ENCODE peak calls at places on chromosomes 16 and 17, in ten cellular contexts. Y is psoas muscle, Z is neural progenitor cell, P is stomach, L is suprapubic skin, N is heart right ventricle, A is uterus, T is A549, F is dorsolateral prefrontal cortex, H is colonic mucosa. D is an unnamed sample.

GRCh38 chr17:64775701-64776570 is 113.8 kb upstream of the SMURF2 start:
- DNase-seq in Y (no peak), T (no peak), H (peak; percentile 27), Z (no peak), F (peak; percentile 21), N (no peak), L (peak; percentile 64), A (no peak), P (no peak), D (no peak)

GRCh38 chr16:58435779-58436178 is 43.5 kb downstream of the GINS3 start:
- DNase-seq in Z (no peak), T (no peak), Y (no peak), F (no peak), N (no peak), P (no peak), H (no peak), L (no peak), A (no peak), D (no peak)

GRCh38 chr16:1258218-1258587 is 2.3 kb downstream of the TPSD1 start:
- DNase-seq in N (no peak), Z (no peak), A (no peak), H (no peak), Y (no peak), F (no peak), T (no peak), P (no peak), L (peak; percentile 63), D (no peak)

GRCh38 chr17:69335018-69335417 is 8.1 kb upstream of the ABCA5 start:
- DNase-seq in P (no peak), F (no peak), Z (no peak), N (no peak), H (no peak), L (no peak), A (no peak), Y (no peak), T (peak; percentile 39), D (peak; percentile 8)

GRCh38 chr17:16948587-16949376 is 23.1 kb downstream of the TNFRSF13B start:
- DNase-seq in T (no peak), P (no peak), A (no peak), N (no peak), H (no peak), L (no peak), F (peak; percentile 26), Z (no peak), Y (no peak), D (no peak)

GRCh38 chr17:78970834-78971763 is 8.6 kb downstream of the LGALS3BP start:
- DNase-seq in Y (peak; percentile 79), N (peak; percentile 83), Z (peak; percentile 84), A (peak; percentile 82), T (peak; percentile 91), L (peak; percentile 91), F (peak; percentile 87), P (peak; percentile 86), H (peak; percentile 87), D (peak; percentile 49)

GRCh38 chr17:29195465-29196081 is 15.4 kb upstream of the MYO18A start:
- DNase-seq in F (no peak), P (no peak), N (no peak), A (no peak), L (no peak), Z (no peak), T (no peak), H (no peak), Y (no peak), D (no peak)

GRCh38 chr16:85585762-85586161 is 27.4 kb upstream of the GSE1 start:
- DNase-seq in A (no peak), N (no peak), P (no peak), Z (no peak), L (no peak), Y (no peak), F (no peak), T (no peak), H (no peak), D (no peak)

GRCh38 chr17:10292057-10292931 is 80.5 kb downstream of the MYH13 start:
- DNase-seq in Z (no peak), L (no peak), F (no peak), A (peak; percentile 59), T (no peak), H (no peak), P (no peak), Y (peak; percentile 66), N (peak; percentile 41), D (no peak)

GRCh38 chr17:11944587-11944986 is 52.7 kb downstream of the ZNF18 start:
- DNase-seq in L (no peak), Y (no peak), Z (no peak), T (no peak), P (no peak), F (no peak), H (no peak), A (no peak), N (no peak), D (peak; percentile 11)

GRCh38 chr17:32099686-32100085 is 42.6 kb upstream of the RHOT1 start:
- DNase-seq in Z (no peak), P (no peak), L (no peak), A (no peak), N (no peak), H (no peak), T (no peak), F (no peak), Y (no peak), D (no peak)

GRCh38 chr17:15446036-15446435 is 21.4 kb downstream of the CDRT4 start:
- DNase-seq in T (no peak), F (no peak), Z (peak; percentile 44), N (no peak), L (no peak), H (no peak), A (no peak), P (no peak), Y (no peak), D (no peak)
- TF ChIP-seq CTCF in T (peak; percentile 15), F (no peak), Z (peak; percentile 47), N (no peak), L (no peak), H (no peak), A (no peak), P (no peak), Y (no peak), D (no peak)

DNA sequence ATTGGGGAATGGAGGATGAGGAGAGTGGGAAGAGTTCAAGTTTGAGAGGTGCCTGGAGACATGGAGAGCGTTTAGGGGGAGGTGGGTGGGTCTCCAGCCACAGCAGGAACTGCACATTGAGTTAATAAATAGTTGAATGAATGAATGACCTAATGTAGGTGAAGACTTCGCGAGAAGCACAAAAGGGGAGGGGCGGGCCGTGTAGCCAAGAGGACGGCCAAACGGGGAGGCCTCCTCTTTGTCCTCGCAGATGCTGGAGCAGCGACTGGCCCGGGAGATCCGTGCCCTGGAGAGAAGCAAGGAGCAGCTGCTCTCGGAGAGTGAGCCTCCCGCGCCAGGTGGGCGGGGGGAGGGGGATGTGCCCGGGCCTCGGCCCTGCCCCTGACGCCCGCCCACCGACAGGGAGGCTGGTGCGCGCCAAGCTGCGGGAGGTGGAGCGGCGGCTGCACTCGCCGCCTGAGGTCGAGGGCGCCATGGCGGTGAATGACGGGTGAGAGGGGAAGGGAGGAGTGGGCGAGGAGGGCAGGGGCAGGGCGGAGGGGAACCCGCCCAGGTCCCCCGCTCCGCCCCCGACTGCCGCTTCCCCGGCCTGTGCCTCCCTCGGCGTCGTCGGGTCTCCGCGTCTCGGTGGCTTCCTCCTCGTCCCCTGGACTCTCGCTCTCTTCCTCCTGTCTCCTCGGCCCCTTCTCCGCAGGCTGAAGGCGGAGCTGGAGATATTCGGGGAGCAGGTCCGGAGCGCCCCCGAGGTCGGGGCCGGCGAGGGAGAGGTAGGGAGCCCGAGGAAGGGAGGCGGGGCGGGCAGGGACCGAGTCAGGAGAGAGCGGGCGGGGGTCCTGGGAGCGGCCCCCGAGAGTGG is 12.9 kb downstream of the SYCE1L start:
- DNase-seq in F (no peak), L (peak; percentile 74), A (peak; percentile 63), Y (peak; percentile 57), T (peak; percentile 83), P (peak; percentile 47), H (peak; percentile 65), Z (peak; percentile 83), N (peak; percentile 53), D (no peak)
- H3K4me3 ChIP-seq in F (peak overlapping the region; percentile 74), L (peak overlapping the region; percentile 72), A (peak overlapping the region; percentile 54), Y (peak overlapping the region; percentile 72), T (peak overlapping the region; percentile 82), P (peak overlapping the region; percentile 62), H (peak overlapping the region; percentile 81), Z (peak overlapping the region; percentile 84), N (peak overlapping the region; percentile 61), D (peak overlapping the region; percentile 63)

GRCh38 chr16:10879681-10880589 is 2.9 kb downstream of the CIITA start:
- DNase-seq in T (no peak), L (no peak), A (no peak), N (no peak), P (no peak), H (no peak), Z (no peak), Y (no peak), F (no peak), D (no peak)
- TF ChIP-seq CTCF in T (no peak), L (no peak), A (no peak), N (no peak), P (no peak), H (no peak), Z (no peak), Y (no peak), F (no peak), D (no peak)

DNA sequence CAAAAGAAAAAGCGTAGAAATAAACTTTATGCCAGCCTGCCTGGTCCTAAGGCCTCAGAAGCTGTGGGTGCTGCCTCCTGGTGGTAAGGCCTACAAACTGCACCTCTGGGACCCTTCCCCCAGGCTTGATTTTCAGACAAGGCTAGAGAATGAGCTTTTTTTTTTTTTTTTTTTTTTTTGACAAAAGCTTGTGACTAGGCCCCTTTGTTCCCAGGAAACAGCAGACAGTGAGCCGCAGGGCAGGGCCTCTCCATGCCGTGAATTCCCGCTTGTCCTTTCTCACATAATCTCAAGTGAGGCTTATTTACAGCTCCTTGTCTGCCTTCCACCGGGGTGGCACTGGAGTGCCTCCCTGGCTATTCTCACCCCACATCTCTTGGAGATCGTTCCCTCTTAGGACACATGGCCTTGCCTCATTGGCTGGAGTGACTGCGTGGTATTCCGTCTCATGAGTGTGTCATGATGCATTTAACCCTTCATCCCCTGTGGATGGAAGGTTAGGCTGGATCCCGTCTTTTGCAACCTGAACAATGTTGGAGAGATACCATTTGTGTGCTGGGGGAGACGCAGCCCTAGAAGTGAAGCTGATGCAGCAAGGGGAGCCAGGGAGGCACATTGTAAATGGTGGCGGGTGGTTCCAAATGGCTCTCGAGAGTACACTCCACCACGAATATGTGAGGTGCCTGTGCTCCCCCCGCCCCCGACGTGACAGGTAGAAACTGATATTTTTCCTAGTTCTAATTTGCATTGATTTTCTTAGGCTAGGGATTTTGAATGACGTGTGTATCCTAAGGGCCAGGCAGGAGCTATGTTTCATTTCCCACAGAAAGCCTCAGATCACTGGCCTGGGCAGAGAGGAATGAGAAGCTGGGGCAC is 49.6 kb downstream of the USP22 start:
- DNase-seq in Y (peak; percentile 55), A (peak; percentile 77), Z (peak; percentile 85), F (peak; percentile 84), L (peak; percentile 70), H (peak; percentile 67), T (peak; percentile 96), P (peak; percentile 60), N (peak; percentile 53), D (peak; percentile 65)
- H3K4me3 ChIP-seq in Y (peak overlapping the region; percentile 32), A (no peak overlapping the region), Z (no peak overlapping the region), F (peak overlapping the region; percentile 42), L (no peak overlapping the region), H (no peak overlapping the region), T (no peak overlapping the region), P (no peak overlapping the region), N (no peak overlapping the region), D (no peak overlapping the region)

DNA sequence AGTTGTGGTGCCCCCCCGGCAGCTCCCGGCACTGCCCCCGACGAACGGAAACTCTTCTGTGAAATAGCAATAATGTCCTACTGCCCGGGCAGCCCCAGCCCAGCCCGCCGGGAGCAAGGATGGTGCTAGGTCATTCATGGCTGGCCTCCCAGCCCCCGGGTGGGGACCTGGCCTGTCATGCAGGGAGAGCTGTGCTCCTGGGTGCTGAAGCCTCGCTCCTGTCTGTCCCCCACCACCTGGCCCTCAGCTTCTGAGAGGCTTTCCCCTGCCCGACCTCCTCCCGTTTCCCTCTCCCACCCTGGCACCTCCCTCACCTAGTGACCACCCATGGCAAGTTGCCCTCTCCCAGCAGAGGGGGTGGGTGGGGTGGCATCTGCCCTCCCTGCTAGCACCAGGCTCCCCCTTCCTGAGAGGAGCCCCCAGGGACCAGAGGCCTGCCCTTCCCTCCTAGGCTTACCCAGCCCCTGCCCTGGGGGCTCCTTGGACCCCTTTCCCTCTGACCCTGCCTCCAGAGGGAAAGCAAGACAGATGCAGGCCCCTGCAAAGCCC is 13.5 kb downstream of the PAM16 start:
- DNase-seq in H (no peak), P (no peak), T (no peak), Z (no peak), F (no peak), Y (no peak), L (no peak), N (no peak), A (no peak), D (no peak)
- TF ChIP-seq CTCF in H (no peak), P (no peak), T (no peak), Z (no peak), F (no peak), Y (no peak), L (no peak), N (no peak), A (no peak), D (no peak)